ENCODE peak calls at places on chromosome 13, in eight cellular contexts. H is neural crest cell, D is right lobe of liver, L is substantia nigra, C is kidney, I is fibroblast of lung, A is RWPE1, Z is fibroblast of the conjunctiva. X is an unnamed sample.

GRCh38 chr13:42474954-42475353 is 99.0 kb upstream of the TNFSF11 start:
- DNase-seq in H (no peak), D (no peak), L (no peak), C (no peak), I (peak), A (no peak), Z (peak), X (no peak)

GRCh38 chr13:24741016-24741662 is 22.8 kb upstream of the RNF17 start:
- DNase-seq in H (no peak), D (no peak), L (no peak), C (no peak), I (no peak), A (no peak), Z (no peak), X (no peak)

GRCh38 chr13:94249512-94249911 is 230.0 kb downstream of the DCT start:
- DNase-seq in H (no peak), D (no peak), L (no peak), C (no peak), I (peak), A (no peak), Z (peak), X (no peak)

GRCh38 chr13:93227906-93228801 is 1.5 kb downstream of the GPC6 start:
- DNase-seq in H (peak), D (peak), L (peak), C (peak), I (peak), A (no peak), Z (peak), X (peak)

GRCh38 chr13:32790731-32791130 is 204.5 kb downstream of the PDS5B start:
- DNase-seq in H (no peak), D (no peak), L (no peak), C (no peak), I (no peak), A (no peak), Z (no peak), X (no peak)

GRCh38 chr13:20969182-20969581 is 66.6 kb upstream of the XPO4 start:
- DNase-seq in H (no peak), D (no peak), L (no peak), C (no peak), I (peak), A (peak), Z (no peak), X (no peak)

GRCh38 chr13:91126806-91127205 is 220.7 kb upstream of the MIR17HG start:
- DNase-seq in H (no peak), D (no peak), L (no peak), C (no peak), I (peak), A (no peak), Z (no peak), X (no peak)

GRCh38 chr13:86581711-86582110 is 782.5 kb upstream of the SLITRK6 start:
- DNase-seq in H (no peak), D (no peak), L (no peak), C (no peak), I (peak), A (peak), Z (no peak), X (no peak)

GRCh38 chr13:75798353-75799245 is 162.5 kb downstream of the LMO7 start:
- DNase-seq in H (no peak), D (no peak), L (no peak), C (no peak), I (peak), A (peak), Z (no peak), X (no peak)

GRCh38 chr13:84481958-84482357 is 599.7 kb upstream of the SLITRK1 start:
- DNase-seq in H (no peak), D (no peak), L (no peak), C (no peak), I (peak), A (no peak), Z (peak), X (no peak)

X was measured in head of caudate nucleus.